ENCODE peak calls at places on chromosomes 6 and 20, in four cellular contexts. C, Y, O and K are unnamed samples.

GRCh38 chr6:108163644-108164536 is 1.9 kb upstream of the NR2E1 start:
- DNase-seq in C (no peak), Y (no peak), O (no peak), K (no peak)

GRCh38 chr6:36050305-36050704 is 22.7 kb downstream of the MAPK14 start:
- DNase-seq in C (no peak), Y (no peak), O (no peak), K (no peak)

GRCh38 chr6:105940990-105941389 is 145.1 kb upstream of the PRDM1 start:
- DNase-seq in C (no peak), Y (no peak), O (no peak), K (no peak)

GRCh38 chr20:51469578-51470520 is 72.7 kb downstream of the NFATC2 start:
- DNase-seq in C (no peak), Y (no peak), O (no peak), K (no peak)

GRCh38 chr6:157268835-157269234 is 54.5 kb downstream of the TMEM242 start:
- DNase-seq in C (no peak), Y (no peak), O (no peak), K (no peak)

GRCh38 chr6:120903836-120904235 is 430.4 kb downstream of the TBC1D32 start:
- DNase-seq in C (no peak), Y (no peak), O (no peak), K (no peak)

GRCh38 chr6:20707166-20707485 is 172.9 kb downstream of the CDKAL1 start:
- DNase-seq in C (no peak), Y (no peak), O (no peak), K (no peak)

GRCh38 chr6:90466191-90466940 is 120.5 kb downstream of the MAP3K7 start:
- DNase-seq in C (no peak), Y (peak; percentile 85), O (no peak), K (no peak)

GRCh38 chr6:15387118-15387517 is 141.2 kb downstream of the JARID2 start:
- DNase-seq in C (no peak), Y (no peak), O (no peak), K (no peak)

GRCh38 chr6:24777227-24777626 is 2.5 kb downstream of the GMNN start:
- DNase-seq in C (no peak), Y (no peak), O (no peak), K (no peak)

GRCh38 chr20:54362283-54362682 is 113.1 kb upstream of the DOK5 start:
- DNase-seq in C (no peak), Y (no peak), O (no peak), K (no peak)

GRCh38 chr6:72363844-72364740 is 257.8 kb upstream of the KCNQ5 start:
- DNase-seq in C (no peak), Y (no peak), O (no peak), K (no peak)

GRCh38 chr20:2890743-2891142 is 17.5 kb downstream of the PTPRA start:
- DNase-seq in C (no peak), Y (peak; percentile 81), O (no peak), K (no peak)

GRCh38 chr20:53910312-53911002 is 159.9 kb downstream of the BCAS1 start:
- DNase-seq in C (no peak), Y (no peak), O (no peak), K (no peak)

GRCh38 chr6:76697585-76697984 is 625.1 kb upstream of the IMPG1 start:
- DNase-seq in C (peak; percentile 1), Y (no peak), O (no peak), K (no peak)

GRCh38 chr6:158457616-158458278 is 102.1 kb upstream of the TMEM181 start:
- DNase-seq in C (no peak), Y (no peak), O (no peak), K (no peak)

GRCh38 chr6:62652692-62653328 is 366.8 kb upstream of the KHDRBS2 start:
- DNase-seq in C (no peak), Y (peak; percentile 24), O (no peak), K (no peak)

GRCh38 chr6:105678516-105678915 is 275.6 kb upstream of the PREP start:
- DNase-seq in C (no peak), Y (no peak), O (no peak), K (no peak)

GRCh38 chr20:13552061-13552460 is 86.7 kb downstream of the TASP1 start:
- DNase-seq in C (no peak), Y (no peak), O (no peak), K (no peak)

GRCh38 chr6:111254779-111255166 is 167.5 kb downstream of the SLC16A10 start:
- DNase-seq in C (no peak), Y (no peak), O (no peak), K (no peak)

GRCh38 chr6:75349262-75349984 is 64.8 kb upstream of the TMEM30A start:
- DNase-seq in C (peak; percentile 60), Y (peak; percentile 27), O (no peak), K (no peak)

GRCh38 chr6:167588181-167588919 is 238.4 kb upstream of the AFDN start:
- DNase-seq in C (no peak), Y (no peak), O (no peak), K (no peak)

GRCh38 chr20:57265649-57266250 is 691 bp downstream of the BMP7 start:
- DNase-seq in C (peak; percentile 79), Y (no peak), O (no peak), K (no peak)

GRCh38 chr6:25263602-25264001 is 15.6 kb upstream of the CARMIL1 start:
- DNase-seq in C (no peak), Y (no peak), O (no peak), K (no peak)

GRCh38 chr6:69974193-69974592 is 107.8 kb downstream of the COL19A1 start:
- DNase-seq in C (peak; percentile 60), Y (peak; percentile 38), O (no peak), K (no peak)

GRCh38 chr20:26216025-26216424 is 519.4 kb upstream of the ZNF337 start:
- DNase-seq in C (no peak), Y (no peak), O (no peak), K (no peak)

GRCh38 chr6:129893513-129894098 is 32.5 kb upstream of the TMEM244 start:
- DNase-seq in C (no peak), Y (peak; percentile 46), O (no peak), K (no peak)

GRCh38 chr20:35458388-35458787 is 3.0 kb downstream of the CEP250 start:
- DNase-seq in C (peak; percentile 44), Y (no peak), O (no peak), K (no peak)

GRCh38 chr6:168469198-168469943 is 28.4 kb downstream of the SMOC2 start:
- DNase-seq in C (peak; percentile 37), Y (no peak), O (no peak), K (no peak)

GRCh38 chr6:36793296-36793912 is 45.8 kb downstream of the CPNE5 start:
- DNase-seq in C (no peak), Y (no peak), O (no peak), K (no peak)

GRCh38 chr20:3794701-3795420 is 1.2 kb upstream of the CDC25B start:
- DNase-seq in C (peak; percentile 10), Y (no peak), O (no peak), K (no peak)

GRCh38 chr6:169071394-169071793 is 182.3 kb downstream of the THBS2 start:
- DNase-seq in C (no peak), Y (no peak), O (no peak), K (no peak)

GRCh38 chr6:141421378-141421777 is 711.3 kb upstream of the GJE1 start:
- DNase-seq in C (no peak), Y (no peak), O (no peak), K (no peak)

GRCh38 chr6:10418862-10419748 is 4.2 kb upstream of the TFAP2A start:
- DNase-seq in C (no peak), Y (peak; percentile 71), O (no peak), K (no peak)

GRCh38 chr6:136051140-136051775 is 198.9 kb downstream of the MTFR2 start:
- DNase-seq in C (no peak), Y (no peak), O (no peak), K (no peak)

GRCh38 chr20:49824206-49824605 is 11.6 kb downstream of the SLC9A8 start:
- DNase-seq in C (no peak), Y (no peak), O (no peak), K (no peak)

GRCh38 chr6:444653-445275 is 53.2 kb downstream of the IRF4 start:
- DNase-seq in C (no peak), Y (no peak), O (no peak), K (no peak)

GRCh38 chr20:53677447-53678314 is 84.0 kb upstream of the ZNF217 start:
- DNase-seq in C (no peak), Y (peak; percentile 90), O (no peak), K (no peak)

GRCh38 chr20:48631114-48632016 is 196.4 kb downstream of the PREX1 start:
- DNase-seq in C (peak; percentile 65), Y (no peak), O (no peak), K (no peak)

GRCh38 chr6:17967668-17968067 is 19.8 kb downstream of the KIF13A start:
- DNase-seq in C (no peak), Y (no peak), O (no peak), K (no peak)

GRCh38 chr6:17964633-17965032 is 22.8 kb downstream of the KIF13A start:
- DNase-seq in C (no peak), Y (no peak), O (no peak), K (no peak)

GRCh38 chr6:17966451-17966850 is 21.0 kb downstream of the KIF13A start:
- DNase-seq in C (no peak), Y (no peak), O (no peak), K (no peak)

GRCh38 chr6:17968081-17968518 is 19.3 kb downstream of the KIF13A start:
- DNase-seq in C (no peak), Y (no peak), O (no peak), K (no peak)

GRCh38 chr6:17965397-17965796 is 22.0 kb downstream of the KIF13A start:
- DNase-seq in C (no peak), Y (no peak), O (no peak), K (no peak)
- TF ChIP-seq NRF1 in C (no peak), Y (no peak), O (no peak), K (no peak)

DNA sequence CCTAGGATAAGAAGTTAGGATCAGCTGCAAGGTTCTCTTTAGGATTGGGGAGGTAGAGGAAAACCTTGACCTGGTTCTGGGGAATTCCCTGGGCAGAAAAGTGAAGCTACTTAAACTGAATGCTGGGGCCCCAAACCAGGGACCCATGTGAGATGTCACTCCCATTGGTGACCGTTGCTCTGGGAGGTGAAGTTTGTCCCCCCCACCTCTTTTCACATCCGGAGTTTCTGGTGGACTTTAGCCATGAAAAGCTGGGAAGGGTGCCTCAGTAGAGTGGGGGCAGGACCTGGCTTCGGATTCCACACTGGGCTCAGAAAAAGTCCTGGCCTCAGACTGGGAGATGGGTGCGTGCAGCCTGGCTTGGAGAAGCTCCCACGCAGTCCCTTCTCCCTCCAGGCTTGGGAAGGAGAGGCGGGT is 13.2 kb downstream of the TJAP1 start:
- DNase-seq in C (no peak), Y (no peak), O (no peak), K (no peak)
- TF ChIP-seq NRF1 in C (no peak), Y (no peak), O (no peak), K (no peak)

GRCh38 chr6:56714273-56714672 is 71.6 kb upstream of the DST start:
- DNase-seq in C (no peak), Y (no peak), O (no peak), K (no peak)
- TF ChIP-seq NRF1 in C (no peak), Y (no peak), O (no peak), K (no peak)

GRCh38 chr20:24502184-24502583 is 32.8 kb downstream of the SYNDIG1 start:
- DNase-seq in C (peak; percentile 51), Y (no peak), O (no peak), K (no peak)
- TF ChIP-seq NRF1 in C (no peak), Y (no peak), O (no peak), K (no peak)

GRCh38 chr6:138115877-138116660 is 8.8 kb upstream of the PERP start:
- DNase-seq in C (peak; percentile 51), Y (peak; percentile 75), O (no peak), K (peak; percentile 33)
- TF ChIP-seq NRF1 in C (no peak), Y (no peak), O (no peak), K (no peak)

GRCh38 chr6:170404697-170405096 is 98.1 kb downstream of the FAM120B start:
- DNase-seq in C (no peak), Y (no peak), O (no peak), K (no peak)
- TF ChIP-seq NRF1 in C (no peak), Y (no peak), O (no peak), K (no peak)